ENCODE peak calls at places on chromosomes 13 and 19, in ten cellular contexts. One of them, this sample, is unnamed.

GRCh38 chr19:39155741-39156140 is 30.2 kb downstream of the PAK4 start:
- DNase-seq in testis: no peak
- DNase-seq in CD4-positive, alpha-beta T cell: no peak
- DNase-seq in thoracic aorta: no peak
- DNase-seq in fibroblast of mammary gland: no peak
- DNase-seq in WTC11: no peak
- DNase-seq in left ventricle myocardium inferior: no peak
- DNase-seq in uterus: no peak
- DNase-seq in dorsolateral prefrontal cortex: no peak
- DNase-seq in colonic mucosa: no peak
- DNase-seq in this sample: no peak

GRCh38 chr13:37984357-37984756 is 114.8 kb upstream of the TRPC4 start:
- DNase-seq in testis: peak
- DNase-seq in CD4-positive, alpha-beta T cell: no peak
- DNase-seq in thoracic aorta: no peak
- DNase-seq in fibroblast of mammary gland: peak
- DNase-seq in WTC11: peak
- DNase-seq in left ventricle myocardium inferior: no peak
- DNase-seq in uterus: no peak
- DNase-seq in dorsolateral prefrontal cortex: no peak
- DNase-seq in colonic mucosa: no peak
- DNase-seq in this sample: peak

GRCh38 chr19:3324405-3324856 is 42.0 kb upstream of the NFIC start:
- DNase-seq in testis: peak
- DNase-seq in CD4-positive, alpha-beta T cell: peak
- DNase-seq in thoracic aorta: no peak
- DNase-seq in fibroblast of mammary gland: peak
- DNase-seq in WTC11: peak
- DNase-seq in left ventricle myocardium inferior: peak
- DNase-seq in uterus: no peak
- DNase-seq in dorsolateral prefrontal cortex: no peak
- DNase-seq in colonic mucosa: peak
- DNase-seq in this sample: peak

GRCh38 chr13:30895773-30896172 is 10.3 kb upstream of the MEDAG start:
- DNase-seq in testis: peak
- DNase-seq in CD4-positive, alpha-beta T cell: no peak
- DNase-seq in thoracic aorta: peak
- DNase-seq in fibroblast of mammary gland: peak
- DNase-seq in WTC11: no peak
- DNase-seq in left ventricle myocardium inferior: peak
- DNase-seq in uterus: peak
- DNase-seq in dorsolateral prefrontal cortex: no peak
- DNase-seq in colonic mucosa: no peak
- DNase-seq in this sample: peak

GRCh38 chr19:51861870-51862622 is 25.7 kb downstream of the ZNF577 start:
- DNase-seq in testis: no peak
- DNase-seq in CD4-positive, alpha-beta T cell: no peak
- DNase-seq in thoracic aorta: no peak
- DNase-seq in fibroblast of mammary gland: no peak
- DNase-seq in WTC11: no peak
- DNase-seq in left ventricle myocardium inferior: no peak
- DNase-seq in uterus: no peak
- DNase-seq in dorsolateral prefrontal cortex: no peak
- DNase-seq in colonic mucosa: no peak
- DNase-seq in this sample: no peak

GRCh38 chr19:34645551-34645950 is 31.4 kb downstream of the SCGB2B2 start:
- DNase-seq in testis: no peak
- DNase-seq in CD4-positive, alpha-beta T cell: no peak
- DNase-seq in thoracic aorta: no peak
- DNase-seq in fibroblast of mammary gland: no peak
- DNase-seq in WTC11: no peak
- DNase-seq in left ventricle myocardium inferior: no peak
- DNase-seq in uterus: no peak
- DNase-seq in dorsolateral prefrontal cortex: no peak
- DNase-seq in colonic mucosa: no peak
- DNase-seq in this sample: no peak

GRCh38 chr13:110869805-110870706 is 44.8 kb downstream of the ANKRD10 start:
- DNase-seq in testis: peak
- DNase-seq in CD4-positive, alpha-beta T cell: no peak
- DNase-seq in thoracic aorta: peak
- DNase-seq in fibroblast of mammary gland: peak
- DNase-seq in WTC11: peak
- DNase-seq in left ventricle myocardium inferior: peak
- DNase-seq in uterus: peak
- DNase-seq in dorsolateral prefrontal cortex: peak
- DNase-seq in colonic mucosa: peak
- DNase-seq in this sample: peak

GRCh38 chr13:43763143-43763759 is 23.5 kb downstream of the ENOX1 start:
- DNase-seq in testis: no peak
- DNase-seq in CD4-positive, alpha-beta T cell: no peak
- DNase-seq in thoracic aorta: no peak
- DNase-seq in fibroblast of mammary gland: no peak
- DNase-seq in WTC11: no peak
- DNase-seq in left ventricle myocardium inferior: no peak
- DNase-seq in uterus: no peak
- DNase-seq in dorsolateral prefrontal cortex: no peak
- DNase-seq in colonic mucosa: no peak
- DNase-seq in this sample: no peak

GRCh38 chr19:41395355-41395754 is 1.8 kb downstream of the EXOSC5 start:
- DNase-seq in testis: no peak
- DNase-seq in CD4-positive, alpha-beta T cell: no peak
- DNase-seq in thoracic aorta: no peak
- DNase-seq in fibroblast of mammary gland: no peak
- DNase-seq in WTC11: no peak
- DNase-seq in left ventricle myocardium inferior: no peak
- DNase-seq in uterus: no peak
- DNase-seq in dorsolateral prefrontal cortex: no peak
- DNase-seq in colonic mucosa: no peak
- DNase-seq in this sample: no peak

GRCh38 chr19:30406220-30406944 is 34.2 kb downstream of the ZNF536 start:
- DNase-seq in testis: peak
- DNase-seq in CD4-positive, alpha-beta T cell: no peak
- DNase-seq in thoracic aorta: no peak
- DNase-seq in fibroblast of mammary gland: no peak
- DNase-seq in WTC11: peak
- DNase-seq in left ventricle myocardium inferior: peak
- DNase-seq in uterus: no peak
- DNase-seq in dorsolateral prefrontal cortex: peak
- DNase-seq in colonic mucosa: no peak
- DNase-seq in this sample: no peak
- TF ChIP-seq CTCF in testis: no peak
- TF ChIP-seq CTCF in CD4-positive, alpha-beta T cell: no peak
- TF ChIP-seq CTCF in thoracic aorta: no peak
- TF ChIP-seq CTCF in fibroblast of mammary gland: no peak
- TF ChIP-seq CTCF in WTC11: no peak
- TF ChIP-seq CTCF in left ventricle myocardium inferior: peak
- TF ChIP-seq CTCF in uterus: no peak
- TF ChIP-seq CTCF in dorsolateral prefrontal cortex: peak
- TF ChIP-seq CTCF in colonic mucosa: peak
- TF ChIP-seq CTCF in this sample: no peak

DNA sequence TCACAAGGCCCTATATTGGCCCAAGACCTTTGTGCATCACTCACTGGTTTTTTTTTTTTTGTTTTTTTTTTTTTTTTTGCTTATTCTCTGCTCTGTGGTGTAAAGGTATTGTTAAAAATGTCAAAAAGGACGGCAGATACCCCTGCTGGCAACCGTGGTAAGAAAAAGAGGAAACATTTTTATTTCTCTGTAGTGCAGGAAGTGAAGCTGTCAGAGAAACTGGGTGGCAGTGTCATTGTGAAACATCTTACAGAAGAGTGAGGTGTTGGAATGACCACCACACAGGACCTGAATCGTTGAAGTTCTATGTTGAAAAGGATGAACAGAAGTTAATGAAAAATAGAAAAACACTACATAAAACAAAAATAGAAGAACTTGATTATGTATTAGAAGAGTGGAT is 346.4 kb downstream of the FGF9 start:
- DNase-seq in testis: no peak
- DNase-seq in CD4-positive, alpha-beta T cell: no peak
- DNase-seq in thoracic aorta: no peak
- DNase-seq in fibroblast of mammary gland: no peak
- DNase-seq in WTC11: no peak
- DNase-seq in left ventricle myocardium inferior: no peak
- DNase-seq in uterus: no peak
- DNase-seq in dorsolateral prefrontal cortex: no peak
- DNase-seq in colonic mucosa: no peak
- DNase-seq in this sample: no peak
- TF ChIP-seq CTCF in testis: no peak
- TF ChIP-seq CTCF in CD4-positive, alpha-beta T cell: no peak
- TF ChIP-seq CTCF in thoracic aorta: no peak
- TF ChIP-seq CTCF in fibroblast of mammary gland: no peak
- TF ChIP-seq CTCF in WTC11: no peak
- TF ChIP-seq CTCF in left ventricle myocardium inferior: no peak
- TF ChIP-seq CTCF in uterus: no peak
- TF ChIP-seq CTCF in dorsolateral prefrontal cortex: no peak
- TF ChIP-seq CTCF in colonic mucosa: no peak
- TF ChIP-seq CTCF in this sample: no peak

GRCh38 chr13:41017153-41017552 is 2.0 kb downstream of the ELF1 start:
- DNase-seq in testis: peak
- DNase-seq in CD4-positive, alpha-beta T cell: no peak
- DNase-seq in thoracic aorta: no peak
- DNase-seq in fibroblast of mammary gland: no peak
- DNase-seq in WTC11: no peak
- DNase-seq in left ventricle myocardium inferior: no peak
- DNase-seq in uterus: no peak
- DNase-seq in dorsolateral prefrontal cortex: no peak
- DNase-seq in colonic mucosa: no peak
- DNase-seq in this sample: peak

GRCh38 chr13:41018583-41018909 is 570 bp downstream of the ELF1 start:
- DNase-seq in testis: no peak
- DNase-seq in CD4-positive, alpha-beta T cell: no peak
- DNase-seq in thoracic aorta: no peak
- DNase-seq in fibroblast of mammary gland: no peak
- DNase-seq in WTC11: no peak
- DNase-seq in left ventricle myocardium inferior: no peak
- DNase-seq in uterus: no peak
- DNase-seq in dorsolateral prefrontal cortex: no peak
- DNase-seq in colonic mucosa: no peak
- DNase-seq in this sample: no peak

GRCh38 chr13:41017744-41018582 is 1.2 kb downstream of the ELF1 start:
- DNase-seq in testis: no peak
- DNase-seq in CD4-positive, alpha-beta T cell: no peak
- DNase-seq in thoracic aorta: no peak
- DNase-seq in fibroblast of mammary gland: no peak
- DNase-seq in WTC11: no peak
- DNase-seq in left ventricle myocardium inferior: no peak
- DNase-seq in uterus: no peak
- DNase-seq in dorsolateral prefrontal cortex: no peak
- DNase-seq in colonic mucosa: no peak
- DNase-seq in this sample: peak

GRCh38 chr13:41019027-41019487 is at the start of gene ELF1:
- DNase-seq in testis: peak
- DNase-seq in CD4-positive, alpha-beta T cell: peak
- DNase-seq in thoracic aorta: no peak
- DNase-seq in fibroblast of mammary gland: peak
- DNase-seq in WTC11: no peak
- DNase-seq in left ventricle myocardium inferior: no peak
- DNase-seq in uterus: peak
- DNase-seq in dorsolateral prefrontal cortex: no peak
- DNase-seq in colonic mucosa: peak
- DNase-seq in this sample: peak

DNA sequence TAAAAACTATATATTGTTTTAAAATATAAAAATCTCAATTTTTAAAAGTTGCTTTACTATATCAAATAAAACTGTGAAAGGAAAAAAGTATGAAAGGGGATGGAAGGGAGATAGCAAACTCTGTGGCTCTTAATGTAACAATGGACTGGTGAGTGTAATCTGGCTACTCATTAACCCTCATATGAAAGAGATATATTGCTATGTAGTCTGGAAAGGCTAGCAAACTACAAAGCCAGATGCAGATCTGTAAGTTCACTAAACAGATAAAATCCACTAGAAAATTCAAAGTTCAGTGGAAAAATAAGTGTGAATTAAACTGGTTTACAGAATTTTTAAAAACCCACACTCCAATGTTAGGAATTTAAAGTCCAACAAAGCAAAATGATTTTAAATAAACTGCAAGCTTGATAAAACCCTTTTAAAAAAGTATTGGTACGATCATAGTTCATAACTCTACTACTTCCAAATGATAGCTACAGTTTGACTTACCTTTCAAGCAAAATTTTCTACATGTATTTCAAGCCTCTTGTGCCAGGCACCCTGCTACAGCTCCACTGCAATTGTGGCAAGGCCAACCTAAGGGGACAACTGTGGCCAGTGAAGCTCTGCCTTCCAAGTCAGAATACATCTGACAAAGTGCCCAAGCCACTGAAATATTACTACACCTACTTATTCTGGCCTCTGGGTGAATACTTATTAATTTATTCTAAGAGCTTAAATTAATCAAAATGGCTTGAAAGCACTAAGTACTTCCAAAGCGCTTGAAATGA is 647 bp upstream of the ELF1 start:
- DNase-seq in testis: no peak
- DNase-seq in CD4-positive, alpha-beta T cell: no peak
- DNase-seq in thoracic aorta: no peak
- DNase-seq in fibroblast of mammary gland: no peak
- DNase-seq in WTC11: no peak
- DNase-seq in left ventricle myocardium inferior: no peak
- DNase-seq in uterus: no peak
- DNase-seq in dorsolateral prefrontal cortex: no peak
- DNase-seq in colonic mucosa: no peak
- DNase-seq in this sample: no peak
- TF ChIP-seq CTCF in testis: no peak
- TF ChIP-seq CTCF in CD4-positive, alpha-beta T cell: no peak
- TF ChIP-seq CTCF in thoracic aorta: no peak
- TF ChIP-seq CTCF in fibroblast of mammary gland: no peak
- TF ChIP-seq CTCF in WTC11: no peak
- TF ChIP-seq CTCF in left ventricle myocardium inferior: no peak
- TF ChIP-seq CTCF in uterus: no peak
- TF ChIP-seq CTCF in dorsolateral prefrontal cortex: no peak
- TF ChIP-seq CTCF in colonic mucosa: no peak
- TF ChIP-seq CTCF in this sample: no peak

GRCh38 chr13:29718694-29719093 is 123.2 kb upstream of the SLC7A1 start:
- DNase-seq in testis: no peak
- DNase-seq in CD4-positive, alpha-beta T cell: no peak
- DNase-seq in thoracic aorta: no peak
- DNase-seq in fibroblast of mammary gland: no peak
- DNase-seq in WTC11: no peak
- DNase-seq in left ventricle myocardium inferior: no peak
- DNase-seq in uterus: no peak
- DNase-seq in dorsolateral prefrontal cortex: no peak
- DNase-seq in colonic mucosa: no peak
- DNase-seq in this sample: no peak

GRCh38 chr13:29707876-29708543 is 112.5 kb upstream of the SLC7A1 start:
- DNase-seq in testis: peak
- DNase-seq in CD4-positive, alpha-beta T cell: peak
- DNase-seq in thoracic aorta: no peak
- DNase-seq in fibroblast of mammary gland: peak
- DNase-seq in WTC11: peak
- DNase-seq in left ventricle myocardium inferior: no peak
- DNase-seq in uterus: no peak
- DNase-seq in dorsolateral prefrontal cortex: no peak
- DNase-seq in colonic mucosa: peak
- DNase-seq in this sample: peak

GRCh38 chr13:29716493-29716892 is 121.0 kb upstream of the SLC7A1 start:
- DNase-seq in testis: no peak
- DNase-seq in CD4-positive, alpha-beta T cell: no peak
- DNase-seq in thoracic aorta: no peak
- DNase-seq in fibroblast of mammary gland: no peak
- DNase-seq in WTC11: no peak
- DNase-seq in left ventricle myocardium inferior: no peak
- DNase-seq in uterus: no peak
- DNase-seq in dorsolateral prefrontal cortex: no peak
- DNase-seq in colonic mucosa: no peak
- DNase-seq in this sample: no peak

GRCh38 chr13:29713841-29714240 is 118.4 kb upstream of the SLC7A1 start:
- DNase-seq in testis: no peak
- DNase-seq in CD4-positive, alpha-beta T cell: no peak
- DNase-seq in thoracic aorta: no peak
- DNase-seq in fibroblast of mammary gland: peak
- DNase-seq in WTC11: no peak
- DNase-seq in left ventricle myocardium inferior: no peak
- DNase-seq in uterus: no peak
- DNase-seq in dorsolateral prefrontal cortex: no peak
- DNase-seq in colonic mucosa: no peak
- DNase-seq in this sample: peak
- TF ChIP-seq CTCF in testis: peak
- TF ChIP-seq CTCF in CD4-positive, alpha-beta T cell: peak
- TF ChIP-seq CTCF in thoracic aorta: peak
- TF ChIP-seq CTCF in fibroblast of mammary gland: peak
- TF ChIP-seq CTCF in WTC11: peak
- TF ChIP-seq CTCF in left ventricle myocardium inferior: no peak
- TF ChIP-seq CTCF in uterus: no peak
- TF ChIP-seq CTCF in dorsolateral prefrontal cortex: no peak
- TF ChIP-seq CTCF in colonic mucosa: peak
- TF ChIP-seq CTCF in this sample: peak

This sample was measured in MCF 10A.